ENCODE peak calls at places on chromosomes 3 and 15, in nine cellular contexts. Z, K, H, G, E, P, R, F and N are unnamed samples.

GRCh38 chr3:27171113-27171512 is 198.1 kb downstream of the NEK10 start:
- DNase-seq in E (no peak), G (no peak), F (no peak), R (no peak), K (no peak), Z (no peak), H (no peak), P (no peak), N (no peak)

GRCh38 chr3:13420817-13421755 is 964 bp upstream of the NUP210 start:
- DNase-seq in G (no peak), H (no peak), P (no peak), R (no peak), E (no peak), F (peak; percentile 5), K (no peak), Z (peak; percentile 65), N (peak; percentile 90)

GRCh38 chr3:59605318-59605717 is 555.5 kb upstream of the CFAP20DC start:
- DNase-seq in F (no peak), H (no peak), R (no peak), E (no peak), G (no peak), K (no peak), P (no peak), Z (no peak), N (no peak)

GRCh38 chr15:68683551-68683950 is 104.8 kb downstream of the CORO2B start:
- DNase-seq in H (no peak), Z (no peak), G (no peak), K (no peak), F (no peak), R (no peak), P (no peak), E (no peak), N (no peak)

GRCh38 chr15:39589193-39589814 is 8.4 kb downstream of the THBS1 start:
- DNase-seq in H (no peak), F (no peak), P (no peak), Z (no peak), R (no peak), G (no peak), E (no peak), K (no peak), N (no peak)

GRCh38 chr3:177611781-177612389 is 414.6 kb upstream of the TBL1XR1 start:
- DNase-seq in F (no peak), K (no peak), P (no peak), E (no peak), H (no peak), R (no peak), G (no peak), Z (no peak), N (no peak)

GRCh38 chr3:188507244-188507720 is 353.3 kb downstream of the LPP start:
- DNase-seq in K (no peak), R (peak; percentile 87), H (no peak), E (peak; percentile 83), G (no peak), Z (no peak), F (peak; percentile 7), P (peak; percentile 98), N (peak; percentile 13)

GRCh38 chr15:72155021-72155621 is 36.9 kb downstream of the SENP8 start:
- DNase-seq in G (no peak), K (peak; percentile 48), H (peak; percentile 47), E (peak; percentile 62), F (peak; percentile 32), P (peak; percentile 42), R (no peak), Z (no peak), N (no peak)

GRCh38 chr3:3735919-3736318 is 63.3 kb upstream of the LRRN1 start:
- DNase-seq in P (no peak), G (no peak), K (no peak), R (no peak), Z (no peak), F (no peak), H (no peak), E (no peak), N (no peak)

GRCh38 chr3:43285644-43286043 is 696 bp upstream of the SNRK start:
- DNase-seq in R (no peak), P (no peak), F (no peak), K (peak; percentile 26), Z (no peak), G (peak; percentile 31), H (peak; percentile 17), E (no peak), N (no peak)

GRCh38 chr3:41418961-41419691 is 219.8 kb downstream of the CTNNB1 start:
- DNase-seq in H (no peak), G (peak; percentile 4), R (peak; percentile 7), P (peak; percentile 66), E (no peak), Z (no peak), F (no peak), K (no peak), N (no peak)

GRCh38 chr15:39213385-39213840 is 367.5 kb upstream of the THBS1 start:
- DNase-seq in Z (no peak), F (no peak), H (peak; percentile 25), R (peak; percentile 95), K (peak; percentile 58), E (no peak), P (peak; percentile 100), G (peak; percentile 92), N (no peak)

GRCh38 chr3:15631426-15632211 is 30.1 kb downstream of the BTD start:
- DNase-seq in G (no peak), E (no peak), Z (no peak), K (no peak), H (no peak), P (no peak), R (no peak), F (no peak), N (no peak)

GRCh38 chr15:70442616-70443321 is 320.6 kb downstream of the UACA start:
- DNase-seq in Z (no peak), K (no peak), F (no peak), R (no peak), E (no peak), G (no peak), H (no peak), P (no peak), N (no peak)

GRCh38 chr3:107150675-107151074 is 226.6 kb upstream of the CCDC54 start:
- DNase-seq in G (no peak), R (no peak), F (no peak), P (no peak), E (no peak), Z (no peak), H (no peak), K (no peak), N (no peak)

GRCh38 chr3:167728176-167728575 is 6.5 kb downstream of the PDCD10 start:
- DNase-seq in H (no peak), G (no peak), Z (no peak), F (no peak), E (no peak), P (peak; percentile 82), R (peak; percentile 42), K (no peak), N (no peak)

GRCh38 chr15:94203321-94203720 is 28.0 kb upstream of the MCTP2 start:
- DNase-seq in H (no peak), R (no peak), G (no peak), K (no peak), Z (no peak), F (no peak), E (no peak), P (no peak), N (no peak)

GRCh38 chr3:161403251-161403650 is 31.9 kb upstream of the SPTSSB start:
- DNase-seq in K (no peak), H (no peak), R (no peak), F (no peak), P (peak; percentile 32), E (no peak), Z (no peak), G (no peak), N (no peak)
- H3K27ac ChIP-seq in K (no peak overlapping the region), H (no peak overlapping the region), R (no peak overlapping the region), F (no peak overlapping the region), P (no peak overlapping the region), E (no peak overlapping the region), Z (no peak overlapping the region), G (no peak overlapping the region), N (no peak overlapping the region)

GRCh38 chr15:64099379-64099778 is 3.6 kb downstream of the SNX1 start:
- DNase-seq in G (no peak), K (no peak), P (no peak), H (no peak), R (no peak), E (no peak), Z (no peak), F (no peak), N (no peak)

GRCh38 chr15:64101018-64101417 is 5.2 kb downstream of the SNX1 start:
- DNase-seq in R (no peak), H (no peak), K (no peak), F (no peak), P (no peak), Z (no peak), E (no peak), G (no peak), N (no peak)

GRCh38 chr15:64107337-64107736 is 11.6 kb downstream of the SNX1 start:
- DNase-seq in E (no peak), K (no peak), R (no peak), F (no peak), H (no peak), P (no peak), Z (no peak), G (no peak), N (no peak)

GRCh38 chr15:64105113-64105704 is 9.4 kb downstream of the SNX1 start:
- DNase-seq in R (no peak), P (peak; percentile 25), F (peak; percentile 60), H (peak; percentile 49), K (peak; percentile 64), Z (no peak), E (peak; percentile 37), G (no peak), N (no peak)

GRCh38 chr15:64102497-64102896 is 6.7 kb downstream of the SNX1 start:
- DNase-seq in G (no peak), H (no peak), Z (no peak), F (no peak), P (no peak), R (no peak), E (no peak), K (no peak), N (no peak)
- H3K27ac ChIP-seq in G (no peak overlapping the region), H (no peak overlapping the region), Z (no peak overlapping the region), F (no peak overlapping the region), P (no peak overlapping the region), R (no peak overlapping the region), E (no peak overlapping the region), K (no peak overlapping the region), N (no peak overlapping the region)

DNA sequence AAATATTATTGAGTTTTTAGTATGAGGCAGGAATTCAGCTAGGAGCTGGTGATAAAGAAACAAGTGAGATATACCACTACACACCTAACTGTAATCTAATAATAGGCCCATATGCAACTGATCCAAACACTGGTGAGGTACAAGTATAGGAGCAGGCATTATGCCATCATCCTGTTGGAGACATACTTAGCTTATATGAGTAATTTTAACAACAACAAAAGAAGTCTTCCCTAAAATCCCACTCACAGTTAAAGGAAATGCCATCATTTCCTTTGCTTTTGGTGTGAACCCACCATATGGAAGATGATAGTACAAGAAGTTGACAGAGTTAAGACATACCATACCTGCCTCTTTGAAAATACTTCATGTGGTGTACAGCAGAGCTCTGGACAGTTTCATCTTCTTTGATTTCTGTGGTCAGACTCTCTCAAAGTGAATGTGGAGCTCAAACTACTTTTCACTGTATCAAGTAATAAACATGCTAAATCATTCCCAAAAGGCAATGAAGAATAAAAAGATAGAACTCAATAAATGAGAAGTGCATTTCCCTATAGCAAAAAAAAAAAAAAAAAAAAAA is 85.5 kb downstream of the CD200R1L start:
- DNase-seq in G (no peak), H (no peak), R (peak; percentile 32), Z (no peak), P (peak; percentile 78), K (no peak), E (peak; percentile 79), F (no peak), N (no peak)
- H3K27ac ChIP-seq in G (no peak overlapping the region), H (no peak overlapping the region), R (no peak overlapping the region), Z (no peak overlapping the region), P (no peak overlapping the region), K (no peak overlapping the region), E (peak overlapping the region; percentile 31), F (no peak overlapping the region), N (no peak overlapping the region)

GRCh38 chr3:90011136-90011535 is 903.7 kb downstream of the EPHA3 start:
- DNase-seq in E (no peak), Z (no peak), K (peak; percentile 30), F (no peak), R (no peak), H (no peak), G (no peak), P (peak; percentile 19), N (no peak)
- H3K27ac ChIP-seq in E (no peak overlapping the region), Z (no peak overlapping the region), K (peak overlapping the region; percentile 51), F (no peak overlapping the region), R (no peak overlapping the region), H (no peak overlapping the region), G (no peak overlapping the region), P (no peak overlapping the region), N (no peak overlapping the region)